ENCODE peak calls at places on chromosomes 12 and 14, in seven cellular contexts. One of them, this sample, is unnamed.

GRCh38 chr12:66603458-66603857 is 75.4 kb downstream of the GRIP1 start:
- DNase-seq in endothelial cell: no peak
- DNase-seq in activated CD8-positive, alpha-beta memory T cell treated with anti-CD3 and anti-CD28 coated beads for 4 hours: no peak
- DNase-seq in MV-4-11: no peak
- DNase-seq in fibroblast of the aortic adventitia: no peak
- DNase-seq in A549: no peak
- DNase-seq in body of pancreas: peak; percentile 23
- DNase-seq in this sample: peak; percentile 48

GRCh38 chr12:92424338-92424737 is 278.5 kb upstream of the PLEKHG7 start:
- DNase-seq in activated CD8-positive, alpha-beta memory T cell treated with anti-CD3 and anti-CD28 coated beads for 4 hours: no peak
- DNase-seq in A549: no peak
- DNase-seq in body of pancreas: no peak
- DNase-seq in endothelial cell: no peak
- DNase-seq in fibroblast of the aortic adventitia: peak; percentile 74
- DNase-seq in MV-4-11: peak; percentile 16
- DNase-seq in this sample: no peak

GRCh38 chr12:113306382-113306781 is 28.5 kb downstream of the SLC8B1 start:
- DNase-seq in fibroblast of the aortic adventitia: no peak
- DNase-seq in A549: no peak
- DNase-seq in activated CD8-positive, alpha-beta memory T cell treated with anti-CD3 and anti-CD28 coated beads for 4 hours: no peak
- DNase-seq in body of pancreas: no peak
- DNase-seq in MV-4-11: no peak
- DNase-seq in endothelial cell: no peak
- DNase-seq in this sample: no peak

GRCh38 chr14:103707329-103708263 is 7.7 kb downstream of the XRCC3 start:
- DNase-seq in fibroblast of the aortic adventitia: no peak
- DNase-seq in A549: no peak
- DNase-seq in activated CD8-positive, alpha-beta memory T cell treated with anti-CD3 and anti-CD28 coated beads for 4 hours: no peak
- DNase-seq in body of pancreas: no peak
- DNase-seq in endothelial cell: no peak
- DNase-seq in MV-4-11: no peak
- DNase-seq in this sample: no peak

GRCh38 chr14:98198385-98198784 is 1073.6 kb downstream of the BCL11B start:
- DNase-seq in MV-4-11: no peak
- DNase-seq in body of pancreas: peak; percentile 19
- DNase-seq in A549: no peak
- DNase-seq in fibroblast of the aortic adventitia: no peak
- DNase-seq in endothelial cell: no peak
- DNase-seq in activated CD8-positive, alpha-beta memory T cell treated with anti-CD3 and anti-CD28 coated beads for 4 hours: no peak
- DNase-seq in this sample: no peak

GRCh38 chr12:12467701-12468218 is 94.9 kb downstream of the DUSP16 start:
- DNase-seq in activated CD8-positive, alpha-beta memory T cell treated with anti-CD3 and anti-CD28 coated beads for 4 hours: no peak
- DNase-seq in body of pancreas: peak; percentile 21
- DNase-seq in A549: no peak
- DNase-seq in MV-4-11: peak; percentile 95
- DNase-seq in fibroblast of the aortic adventitia: no peak
- DNase-seq in endothelial cell: no peak
- DNase-seq in this sample: no peak

GRCh38 chr14:68656452-68656851 is 136.4 kb downstream of the ZFP36L1 start:
- DNase-seq in body of pancreas: no peak
- DNase-seq in endothelial cell: no peak
- DNase-seq in A549: no peak
- DNase-seq in fibroblast of the aortic adventitia: no peak
- DNase-seq in MV-4-11: no peak
- DNase-seq in activated CD8-positive, alpha-beta memory T cell treated with anti-CD3 and anti-CD28 coated beads for 4 hours: no peak
- DNase-seq in this sample: no peak

GRCh38 chr12:46188170-46188569 is 80.7 kb downstream of the SLC38A1 start:
- DNase-seq in activated CD8-positive, alpha-beta memory T cell treated with anti-CD3 and anti-CD28 coated beads for 4 hours: no peak
- DNase-seq in body of pancreas: no peak
- DNase-seq in fibroblast of the aortic adventitia: no peak
- DNase-seq in A549: no peak
- DNase-seq in endothelial cell: no peak
- DNase-seq in MV-4-11: no peak
- DNase-seq in this sample: no peak

GRCh38 chr12:54853933-54854538 is at the start of gene MUCL1:
- DNase-seq in activated CD8-positive, alpha-beta memory T cell treated with anti-CD3 and anti-CD28 coated beads for 4 hours: peak; percentile 51
- DNase-seq in endothelial cell: peak; percentile 73
- DNase-seq in body of pancreas: peak; percentile 63
- DNase-seq in MV-4-11: peak; percentile 68
- DNase-seq in A549: peak; percentile 71
- DNase-seq in fibroblast of the aortic adventitia: peak; percentile 75
- DNase-seq in this sample: peak; percentile 64

GRCh38 chr14:75811136-75811839 is 150.2 kb downstream of the TTLL5 start:
- DNase-seq in body of pancreas: no peak
- DNase-seq in activated CD8-positive, alpha-beta memory T cell treated with anti-CD3 and anti-CD28 coated beads for 4 hours: no peak
- DNase-seq in endothelial cell: no peak
- DNase-seq in MV-4-11: no peak
- DNase-seq in A549: no peak
- DNase-seq in fibroblast of the aortic adventitia: no peak
- DNase-seq in this sample: no peak

GRCh38 chr14:85531141-85531593 is 1.2 kb downstream of the FLRT2 start:
- DNase-seq in activated CD8-positive, alpha-beta memory T cell treated with anti-CD3 and anti-CD28 coated beads for 4 hours: no peak
- DNase-seq in A549: peak; percentile 79
- DNase-seq in fibroblast of the aortic adventitia: peak; percentile 80
- DNase-seq in endothelial cell: peak; percentile 47
- DNase-seq in MV-4-11: no peak
- DNase-seq in body of pancreas: peak; percentile 72
- DNase-seq in this sample: peak; percentile 79

GRCh38 chr12:52182456-52182855 is 9.4 kb downstream of the KRT80 start:
- DNase-seq in MV-4-11: no peak
- DNase-seq in A549: no peak
- DNase-seq in fibroblast of the aortic adventitia: no peak
- DNase-seq in activated CD8-positive, alpha-beta memory T cell treated with anti-CD3 and anti-CD28 coated beads for 4 hours: no peak
- DNase-seq in body of pancreas: no peak
- DNase-seq in endothelial cell: no peak
- DNase-seq in this sample: no peak

GRCh38 chr14:93744176-93744575 is 44.1 kb downstream of the PRIMA1 start:
- DNase-seq in endothelial cell: no peak
- DNase-seq in fibroblast of the aortic adventitia: no peak
- DNase-seq in MV-4-11: no peak
- DNase-seq in A549: no peak
- DNase-seq in body of pancreas: no peak
- DNase-seq in activated CD8-positive, alpha-beta memory T cell treated with anti-CD3 and anti-CD28 coated beads for 4 hours: no peak
- DNase-seq in this sample: no peak

GRCh38 chr12:24499151-24500146 is 449.5 kb downstream of the BCAT1 start:
- DNase-seq in activated CD8-positive, alpha-beta memory T cell treated with anti-CD3 and anti-CD28 coated beads for 4 hours: no peak
- DNase-seq in fibroblast of the aortic adventitia: peak; percentile 68
- DNase-seq in A549: no peak
- DNase-seq in body of pancreas: no peak
- DNase-seq in endothelial cell: no peak
- DNase-seq in MV-4-11: no peak
- DNase-seq in this sample: no peak

GRCh38 chr12:56763753-56764657 is 881 bp downstream of the HSD17B6 start:
- DNase-seq in endothelial cell: no peak
- DNase-seq in body of pancreas: no peak
- DNase-seq in A549: peak; percentile 54
- DNase-seq in activated CD8-positive, alpha-beta memory T cell treated with anti-CD3 and anti-CD28 coated beads for 4 hours: no peak
- DNase-seq in fibroblast of the aortic adventitia: peak; percentile 17
- DNase-seq in MV-4-11: peak; percentile 7
- DNase-seq in this sample: no peak

GRCh38 chr12:85779768-85780167 is 56.4 kb downstream of the RASSF9 start:
- DNase-seq in activated CD8-positive, alpha-beta memory T cell treated with anti-CD3 and anti-CD28 coated beads for 4 hours: no peak
- DNase-seq in A549: peak; percentile 16
- DNase-seq in body of pancreas: no peak
- DNase-seq in endothelial cell: no peak
- DNase-seq in fibroblast of the aortic adventitia: no peak
- DNase-seq in MV-4-11: no peak
- DNase-seq in this sample: peak; percentile 89

GRCh38 chr12:49021292-49021915 is 2.8 kb upstream of the PRKAG1 start:
- DNase-seq in MV-4-11: no peak
- DNase-seq in A549: no peak
- DNase-seq in fibroblast of the aortic adventitia: no peak
- DNase-seq in endothelial cell: no peak
- DNase-seq in activated CD8-positive, alpha-beta memory T cell treated with anti-CD3 and anti-CD28 coated beads for 4 hours: no peak
- DNase-seq in body of pancreas: no peak
- DNase-seq in this sample: no peak

GRCh38 chr12:26185532-26186320 is 9.6 kb upstream of the SSPN start:
- DNase-seq in activated CD8-positive, alpha-beta memory T cell treated with anti-CD3 and anti-CD28 coated beads for 4 hours: no peak
- DNase-seq in fibroblast of the aortic adventitia: no peak
- DNase-seq in MV-4-11: no peak
- DNase-seq in A549: no peak
- DNase-seq in body of pancreas: peak; percentile 49
- DNase-seq in endothelial cell: no peak
- DNase-seq in this sample: no peak

GRCh38 chr12:54253240-54253639 is 26.7 kb downstream of the CBX5 start:
- DNase-seq in MV-4-11: no peak
- DNase-seq in endothelial cell: no peak
- DNase-seq in body of pancreas: no peak
- DNase-seq in fibroblast of the aortic adventitia: no peak
- DNase-seq in A549: no peak
- DNase-seq in activated CD8-positive, alpha-beta memory T cell treated with anti-CD3 and anti-CD28 coated beads for 4 hours: no peak
- DNase-seq in this sample: no peak

GRCh38 chr12:19402743-19403400 is 36.4 kb upstream of the AEBP2 start:
- DNase-seq in body of pancreas: peak; percentile 54
- DNase-seq in MV-4-11: peak; percentile 12
- DNase-seq in endothelial cell: no peak
- DNase-seq in fibroblast of the aortic adventitia: peak; percentile 26
- DNase-seq in activated CD8-positive, alpha-beta memory T cell treated with anti-CD3 and anti-CD28 coated beads for 4 hours: no peak
- DNase-seq in A549: peak; percentile 29
- DNase-seq in this sample: no peak

GRCh38 chr12:96383991-96384390 is 16.2 kb downstream of the CDK17 start:
- DNase-seq in A549: no peak
- DNase-seq in body of pancreas: no peak
- DNase-seq in MV-4-11: no peak
- DNase-seq in fibroblast of the aortic adventitia: peak; percentile 78
- DNase-seq in endothelial cell: no peak
- DNase-seq in activated CD8-positive, alpha-beta memory T cell treated with anti-CD3 and anti-CD28 coated beads for 4 hours: no peak
- DNase-seq in this sample: no peak

GRCh38 chr12:64810831-64811230 is 13.6 kb upstream of the TBC1D30 start:
- DNase-seq in fibroblast of the aortic adventitia: no peak
- DNase-seq in A549: peak; percentile 46
- DNase-seq in endothelial cell: no peak
- DNase-seq in MV-4-11: no peak
- DNase-seq in activated CD8-positive, alpha-beta memory T cell treated with anti-CD3 and anti-CD28 coated beads for 4 hours: no peak
- DNase-seq in body of pancreas: no peak
- DNase-seq in this sample: no peak

GRCh38 chr14:103512701-103513611 is 9.7 kb downstream of the CKB start:
- DNase-seq in MV-4-11: peak; percentile 35
- DNase-seq in body of pancreas: peak; percentile 60
- DNase-seq in endothelial cell: no peak
- DNase-seq in activated CD8-positive, alpha-beta memory T cell treated with anti-CD3 and anti-CD28 coated beads for 4 hours: no peak
- DNase-seq in A549: no peak
- DNase-seq in fibroblast of the aortic adventitia: peak; percentile 76
- DNase-seq in this sample: no peak

GRCh38 chr14:35687335-35687939 is 121.7 kb downstream of the RALGAPA1 start:
- DNase-seq in endothelial cell: peak; percentile 30
- DNase-seq in MV-4-11: peak; percentile 19
- DNase-seq in A549: peak; percentile 60
- DNase-seq in fibroblast of the aortic adventitia: peak; percentile 67
- DNase-seq in activated CD8-positive, alpha-beta memory T cell treated with anti-CD3 and anti-CD28 coated beads for 4 hours: no peak
- DNase-seq in body of pancreas: peak; percentile 48
- DNase-seq in this sample: peak; percentile 49

GRCh38 chr12:124761876-124762275 is 101.8 kb downstream of the SCARB1 start:
- DNase-seq in fibroblast of the aortic adventitia: no peak
- DNase-seq in A549: peak; percentile 43
- DNase-seq in body of pancreas: no peak
- DNase-seq in activated CD8-positive, alpha-beta memory T cell treated with anti-CD3 and anti-CD28 coated beads for 4 hours: no peak
- DNase-seq in MV-4-11: no peak
- DNase-seq in endothelial cell: no peak
- DNase-seq in this sample: no peak

GRCh38 chr14:76954371-76954770 is 74.1 kb downstream of the IRF2BPL start:
- DNase-seq in body of pancreas: no peak
- DNase-seq in A549: no peak
- DNase-seq in fibroblast of the aortic adventitia: no peak
- DNase-seq in MV-4-11: no peak
- DNase-seq in endothelial cell: no peak
- DNase-seq in activated CD8-positive, alpha-beta memory T cell treated with anti-CD3 and anti-CD28 coated beads for 4 hours: no peak
- DNase-seq in this sample: no peak

GRCh38 chr14:61385002-61385685 is 63.8 kb downstream of the PRKCH start:
- DNase-seq in body of pancreas: no peak
- DNase-seq in fibroblast of the aortic adventitia: no peak
- DNase-seq in endothelial cell: no peak
- DNase-seq in activated CD8-positive, alpha-beta memory T cell treated with anti-CD3 and anti-CD28 coated beads for 4 hours: no peak
- DNase-seq in A549: no peak
- DNase-seq in MV-4-11: no peak
- DNase-seq in this sample: no peak

GRCh38 chr12:27796093-27796492 is 16.1 kb upstream of the MANSC4 start:
- DNase-seq in activated CD8-positive, alpha-beta memory T cell treated with anti-CD3 and anti-CD28 coated beads for 4 hours: no peak
- DNase-seq in MV-4-11: no peak
- DNase-seq in fibroblast of the aortic adventitia: no peak
- DNase-seq in endothelial cell: no peak
- DNase-seq in body of pancreas: no peak
- DNase-seq in A549: no peak
- DNase-seq in this sample: no peak

GRCh38 chr14:91980157-91980556 is 32.7 kb upstream of the FBLN5 start:
- DNase-seq in endothelial cell: no peak
- DNase-seq in MV-4-11: peak; percentile 63
- DNase-seq in activated CD8-positive, alpha-beta memory T cell treated with anti-CD3 and anti-CD28 coated beads for 4 hours: no peak
- DNase-seq in body of pancreas: no peak
- DNase-seq in fibroblast of the aortic adventitia: peak; percentile 92
- DNase-seq in A549: peak; percentile 76
- DNase-seq in this sample: no peak

GRCh38 chr14:68553326-68553725 is 239.5 kb downstream of the ZFP36L1 start:
- DNase-seq in A549: no peak
- DNase-seq in fibroblast of the aortic adventitia: peak; percentile 53
- DNase-seq in activated CD8-positive, alpha-beta memory T cell treated with anti-CD3 and anti-CD28 coated beads for 4 hours: no peak
- DNase-seq in MV-4-11: no peak
- DNase-seq in body of pancreas: no peak
- DNase-seq in endothelial cell: no peak
- DNase-seq in this sample: no peak

GRCh38 chr12:70982991-70983390 is 62.5 kb upstream of the PTPRR start:
- DNase-seq in A549: no peak
- DNase-seq in body of pancreas: no peak
- DNase-seq in endothelial cell: no peak
- DNase-seq in fibroblast of the aortic adventitia: no peak
- DNase-seq in activated CD8-positive, alpha-beta memory T cell treated with anti-CD3 and anti-CD28 coated beads for 4 hours: no peak
- DNase-seq in MV-4-11: no peak
- DNase-seq in this sample: no peak

GRCh38 chr12:28269851-28270250 is 79.6 kb downstream of the CCDC91 start:
- DNase-seq in fibroblast of the aortic adventitia: no peak
- DNase-seq in endothelial cell: no peak
- DNase-seq in MV-4-11: no peak
- DNase-seq in A549: no peak
- DNase-seq in activated CD8-positive, alpha-beta memory T cell treated with anti-CD3 and anti-CD28 coated beads for 4 hours: no peak
- DNase-seq in body of pancreas: no peak
- DNase-seq in this sample: no peak

GRCh38 chr14:44945264-44945663 is 16.5 kb downstream of the KLHL28 start:
- DNase-seq in A549: no peak
- DNase-seq in activated CD8-positive, alpha-beta memory T cell treated with anti-CD3 and anti-CD28 coated beads for 4 hours: no peak
- DNase-seq in body of pancreas: no peak
- DNase-seq in fibroblast of the aortic adventitia: peak; percentile 99
- DNase-seq in MV-4-11: no peak
- DNase-seq in endothelial cell: no peak
- DNase-seq in this sample: no peak

GRCh38 chr12:96308881-96309280 is 91.4 kb downstream of the CDK17 start:
- DNase-seq in A549: no peak
- DNase-seq in fibroblast of the aortic adventitia: peak; percentile 48
- DNase-seq in MV-4-11: no peak
- DNase-seq in endothelial cell: no peak
- DNase-seq in body of pancreas: no peak
- DNase-seq in activated CD8-positive, alpha-beta memory T cell treated with anti-CD3 and anti-CD28 coated beads for 4 hours: no peak
- DNase-seq in this sample: no peak

GRCh38 chr12:121740847-121741246 is 28.3 kb downstream of the TMEM120B start:
- DNase-seq in MV-4-11: no peak
- DNase-seq in endothelial cell: no peak
- DNase-seq in activated CD8-positive, alpha-beta memory T cell treated with anti-CD3 and anti-CD28 coated beads for 4 hours: no peak
- DNase-seq in A549: no peak
- DNase-seq in fibroblast of the aortic adventitia: no peak
- DNase-seq in body of pancreas: no peak
- DNase-seq in this sample: no peak

GRCh38 chr14:104277416-104278213 is 139.2 kb downstream of the KIF26A start:
- DNase-seq in MV-4-11: no peak
- DNase-seq in fibroblast of the aortic adventitia: no peak
- DNase-seq in endothelial cell: no peak
- DNase-seq in activated CD8-positive, alpha-beta memory T cell treated with anti-CD3 and anti-CD28 coated beads for 4 hours: no peak
- DNase-seq in body of pancreas: no peak
- DNase-seq in A549: no peak
- DNase-seq in this sample: no peak

GRCh38 chr12:113781415-113782198 is 184.5 kb downstream of the RBM19 start:
- DNase-seq in fibroblast of the aortic adventitia: peak; percentile 65
- DNase-seq in activated CD8-positive, alpha-beta memory T cell treated with anti-CD3 and anti-CD28 coated beads for 4 hours: no peak
- DNase-seq in endothelial cell: no peak
- DNase-seq in body of pancreas: no peak
- DNase-seq in A549: no peak
- DNase-seq in MV-4-11: peak; percentile 15
- DNase-seq in this sample: no peak

GRCh38 chr14:31263485-31264133 is 56.0 kb upstream of the HECTD1 start:
- DNase-seq in A549: peak; percentile 77
- DNase-seq in endothelial cell: no peak
- DNase-seq in body of pancreas: no peak
- DNase-seq in activated CD8-positive, alpha-beta memory T cell treated with anti-CD3 and anti-CD28 coated beads for 4 hours: no peak
- DNase-seq in MV-4-11: no peak
- DNase-seq in fibroblast of the aortic adventitia: peak; percentile 100
- DNase-seq in this sample: no peak

This sample was measured in NCI-H748 treated with DMSO at 0.1 percent for 48 hours.